ENCODE peak calls at places on chromosomes 16 and 17, in ten cellular contexts. X is transverse colon, O is heart left ventricle, H is GM12892, F is HepG2, K is adrenal gland, E is body of pancreas, B is H54, W is A549, C is stomach. D is an unnamed sample.
A peak's percentile ranks its signal among the peaks of the same experiment; 100 is the strongest.

GRCh38 chr17:50181601-50182345 is 16.0 kb downstream of the SGCA start:
- DNase-seq in F (peak; percentile 49), C (no peak), B (no peak), E (no peak), O (peak; percentile 24), H (no peak), X (no peak), W (no peak), K (no peak), D (no peak)

GRCh38 chr16:85166699-85167588 is 54.7 kb upstream of the CIBAR2 start:
- DNase-seq in F (peak; percentile 69), W (no peak), K (no peak), H (no peak), B (no peak), E (no peak), C (no peak), X (no peak), O (no peak), D (no peak)

GRCh38 chr17:57493171-57493570 is 236.8 kb downstream of the MSI2 start:
- DNase-seq in K (no peak), B (no peak), X (no peak), H (no peak), W (no peak), E (no peak), O (no peak), F (no peak), C (no peak), D (no peak)

GRCh38 chr16:78750611-78751010 is 651.2 kb downstream of the WWOX start:
- DNase-seq in X (no peak), F (no peak), W (no peak), C (no peak), H (no peak), E (no peak), O (no peak), B (no peak), K (no peak), D (no peak)

GRCh38 chr17:61533797-61534196 is 57.2 kb downstream of the NACA2 start:
- DNase-seq in H (no peak), W (no peak), B (no peak), X (no peak), F (no peak), C (no peak), O (no peak), E (no peak), K (no peak), D (no peak)

GRCh38 chr16:2979669-2980226 is 498 bp downstream of the PKMYT1 start:
- DNase-seq in O (no peak), W (no peak), F (no peak), X (no peak), E (no peak), K (no peak), C (no peak), B (peak; percentile 36), H (no peak), D (peak; percentile 77)

GRCh38 chr17:12024332-12024731 is 3.7 kb downstream of the MAP2K4 start:
- DNase-seq in C (no peak), O (no peak), E (no peak), B (peak; percentile 70), X (no peak), H (no peak), F (peak; percentile 77), K (no peak), W (peak; percentile 77), D (no peak)

GRCh38 chr17:27333410-27333980 is 39.6 kb downstream of the WSB1 start:
- DNase-seq in B (no peak), E (peak; percentile 28), C (no peak), K (no peak), W (no peak), H (no peak), F (no peak), O (no peak), X (no peak), D (no peak)

GRCh38 chr17:55577011-55577586 is 65.8 kb upstream of the SMIM36 start:
- DNase-seq in K (peak; percentile 38), O (peak; percentile 44), E (no peak), B (no peak), F (no peak), H (no peak), C (no peak), X (peak; percentile 36), W (no peak), D (no peak)

GRCh38 chr17:4220655-4221054 is 43.1 kb downstream of the ANKFY1 start:
- DNase-seq in E (no peak), F (no peak), K (peak; percentile 45), X (peak; percentile 48), W (no peak), O (no peak), B (no peak), H (no peak), C (no peak), D (no peak)

GRCh38 chr16:35305476-35305875 is 1846.1 kb downstream of the TP53TG3F start:
- DNase-seq in K (no peak), B (no peak), X (no peak), H (no peak), O (no peak), C (no peak), F (no peak), W (no peak), E (no peak), D (no peak)

DNA sequence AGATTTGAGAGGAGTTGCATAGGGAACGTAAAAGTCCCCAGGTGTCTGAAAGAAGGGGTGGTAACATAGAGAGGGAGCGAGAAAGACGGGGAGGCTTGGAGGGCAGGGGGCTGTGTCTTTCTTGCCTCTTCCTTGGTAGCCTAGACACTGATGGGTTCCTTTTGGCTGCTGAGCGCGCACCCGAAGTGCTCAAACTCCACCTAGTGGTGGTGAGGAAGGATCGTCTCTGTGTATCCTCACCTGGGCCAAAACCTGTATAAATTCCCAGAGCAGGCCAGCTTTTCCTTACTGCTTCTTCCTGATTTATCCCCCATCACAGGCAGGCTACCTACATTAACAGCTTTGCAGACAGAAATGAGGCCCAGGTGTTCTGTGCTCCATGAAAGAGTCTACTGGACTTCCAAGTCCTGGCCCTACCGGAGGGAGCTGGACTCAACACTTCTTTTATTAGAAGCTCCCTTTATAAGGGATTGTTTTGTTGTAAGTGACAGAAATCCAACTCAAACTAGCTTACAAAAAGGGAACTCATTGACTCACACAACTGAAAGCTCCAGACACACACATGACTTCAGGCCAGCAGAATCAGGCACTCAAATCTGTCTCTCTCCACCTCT is 5.5 kb upstream of the SLC25A35 start:
- DNase-seq in X (peak; percentile 60), F (peak; percentile 65), B (peak; percentile 77), K (no peak), O (no peak), E (peak; percentile 57), C (peak; percentile 57), H (peak; percentile 74), W (peak; percentile 87), D (peak; percentile 81)
- TF ChIP-seq POLR2A in X (no peak), F (no peak), B (no peak), K (no peak), O (no peak), E (no peak), C (no peak), H (no peak), W (no peak), D (no peak)

DNA sequence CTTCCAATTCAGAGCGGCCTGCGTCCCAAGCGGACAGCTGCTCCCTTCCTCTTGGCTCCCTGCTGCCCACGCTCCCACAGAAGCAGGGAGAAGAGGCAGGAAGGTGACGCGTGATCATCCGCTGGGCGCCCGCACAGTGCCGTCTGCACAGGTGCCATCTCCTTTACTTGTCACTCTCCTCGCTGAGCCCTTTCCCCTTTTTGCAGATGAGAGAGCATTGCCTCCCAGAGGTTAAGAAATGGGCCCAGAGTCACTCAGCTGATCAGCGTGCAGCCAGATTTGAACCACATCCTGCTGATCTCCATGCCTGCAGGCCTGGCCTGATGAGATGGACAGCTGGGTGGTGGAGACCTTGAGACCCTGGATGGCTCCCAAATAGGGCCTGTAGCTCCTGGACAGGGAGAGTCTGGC is 299.8 kb downstream of the SEC14L1 start:
- DNase-seq in X (peak; percentile 29), F (no peak), W (no peak), H (no peak), K (no peak), C (no peak), O (no peak), B (no peak), E (no peak), D (no peak)
- TF ChIP-seq POLR2A in X (no peak), F (no peak), W (no peak), H (no peak), K (no peak), C (no peak), O (no peak), B (no peak), E (no peak), D (no peak)

DNA sequence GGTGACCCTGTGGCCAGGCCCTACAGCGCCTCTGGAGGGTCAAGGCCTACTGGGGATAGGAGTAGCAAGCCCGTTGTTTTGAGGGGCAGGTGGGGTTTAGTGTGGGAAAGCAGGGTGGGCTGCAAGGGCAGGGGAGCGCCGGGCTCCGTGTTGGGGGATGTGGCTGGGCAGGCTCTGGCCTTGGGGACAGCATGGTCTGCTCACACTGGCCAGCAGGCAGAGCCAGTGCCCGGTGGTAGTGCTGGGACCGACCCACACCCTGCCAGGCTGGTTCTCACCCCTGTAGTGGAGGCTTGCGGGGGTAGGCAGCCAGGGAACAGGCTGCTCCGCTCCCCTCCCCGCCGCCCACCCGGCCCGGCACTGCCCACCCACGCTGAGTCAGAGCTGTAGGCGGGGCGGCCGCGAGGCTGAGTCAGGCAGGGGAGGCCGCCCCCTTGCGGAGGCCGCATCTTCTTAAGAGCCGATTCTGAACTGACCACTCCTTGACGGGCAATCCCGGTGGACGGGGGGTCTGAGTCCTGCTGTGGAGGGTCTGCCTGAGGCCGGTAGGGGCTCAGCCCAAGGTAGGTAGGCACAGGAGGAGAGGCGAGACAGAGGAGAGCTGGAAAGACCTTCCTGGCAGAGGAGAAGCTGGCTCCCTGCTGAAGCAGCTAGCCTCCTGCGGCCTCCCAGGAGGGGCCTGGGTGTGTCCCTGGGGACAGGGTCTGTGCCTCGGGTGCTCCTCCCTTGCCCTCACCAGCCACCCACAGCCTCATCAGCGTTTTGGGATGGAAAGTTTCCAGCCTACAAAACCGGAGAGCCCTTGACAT is 62.4 kb downstream of the BAIAP2 start:
- DNase-seq in X (peak; percentile 68), E (peak; percentile 48), H (no peak), B (peak; percentile 85), O (peak; percentile 80), F (peak; percentile 65), W (peak; percentile 82), C (peak; percentile 74), K (peak; percentile 66), D (peak; percentile 89)
- TF ChIP-seq POLR2A in X (no peak), E (no peak), H (no peak), B (peak; percentile 32), O (no peak), F (peak; percentile 41), W (no peak), C (no peak), K (no peak), D (no peak)

DNA sequence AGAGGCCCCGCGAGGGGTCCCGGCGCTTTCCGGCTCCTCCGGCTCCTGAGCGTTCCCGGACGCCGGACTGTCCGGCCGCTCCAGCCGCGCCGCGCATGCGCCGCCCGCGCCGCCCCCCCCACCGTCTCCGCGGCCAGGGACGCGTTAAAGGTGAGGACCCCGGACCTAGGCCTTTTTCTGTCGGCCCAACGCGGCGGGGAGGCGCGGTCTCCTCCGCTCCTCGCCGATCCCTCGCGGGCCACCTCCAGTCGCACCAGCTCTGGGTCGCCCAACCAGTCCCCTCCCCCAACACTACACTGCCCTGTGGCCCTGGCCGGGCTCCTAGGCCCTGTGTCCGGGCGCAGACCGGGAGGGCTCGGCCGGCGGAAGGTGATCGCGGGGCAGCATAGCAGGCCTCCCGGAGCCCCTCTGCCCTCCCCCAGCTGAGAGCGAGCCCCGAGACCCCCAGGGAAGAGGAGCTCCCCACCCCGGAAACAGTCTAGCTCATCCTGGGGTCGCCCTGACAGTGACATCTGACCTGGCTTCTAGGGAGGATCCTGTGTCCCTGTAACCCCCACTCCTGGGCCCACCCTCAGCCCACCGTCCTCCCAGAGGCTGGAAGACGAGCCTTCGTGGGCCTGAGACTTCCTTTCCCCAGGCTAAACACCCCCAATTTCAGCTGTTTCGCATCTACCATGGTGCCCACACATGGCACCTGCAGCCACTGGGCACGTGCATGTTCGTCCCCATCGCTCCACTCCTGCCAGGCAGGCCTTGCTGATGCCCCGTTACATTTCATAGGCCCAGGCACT is 14.7 kb upstream of the BCAR1 start:
- DNase-seq in X (peak; percentile 86), C (peak; percentile 89), B (peak; percentile 93), F (peak; percentile 84), E (peak; percentile 82), K (peak; percentile 81), W (peak; percentile 77), H (peak; percentile 98), O (peak; percentile 73), D (peak; percentile 77)
- TF ChIP-seq POLR2A in X (peak; percentile 27), C (no peak), B (peak; percentile 55), F (no peak), E (peak; percentile 33), K (peak; percentile 72), W (peak; percentile 53), H (no peak), O (peak; percentile 65), D (no peak)

D was measured in erythroblast.